ENCODE peak calls at places on chromosome 18, in four cellular contexts. K is left lobe of liver, V is midbrain, J is heart left ventricle. W is an unnamed sample.

GRCh38 chr18:11714244-11714918 is 25.3 kb downstream of the GNAL start:
- DNase-seq in V (no peak), J (no peak), K (no peak), W (no peak)

GRCh38 chr18:26159353-26159752 is 25.7 kb downstream of the PSMA8 start:
- DNase-seq in K (no peak), V (no peak), J (no peak), W (peak; percentile 1)

GRCh38 chr18:53795061-53795460 is 429.4 kb downstream of the MBD2 start:
- DNase-seq in K (no peak), V (no peak), J (no peak), W (no peak)

GRCh38 chr18:78912336-78912735 is 67.3 kb upstream of the SALL3 start:
- DNase-seq in V (no peak), J (no peak), K (no peak), W (no peak)

GRCh38 chr18:74326238-74326637 is 10.6 kb downstream of the C18orf63 start:
- DNase-seq in V (no peak), J (no peak), K (no peak), W (no peak)

GRCh38 chr18:62717850-62718229 is 2.5 kb downstream of the PHLPP1 start:
- DNase-seq in V (no peak), K (no peak), J (no peak), W (peak; percentile 11)

GRCh38 chr18:11308499-11308898 is 159.1 kb upstream of the PIEZO2 start:
- DNase-seq in K (no peak), V (no peak), J (no peak), W (no peak)

GRCh38 chr18:9124824-9125223 is 11.8 kb upstream of the ANKRD12 start:
- DNase-seq in J (no peak), K (no peak), V (no peak), W (no peak)

GRCh38 chr18:48886520-48887293 is 64.1 kb downstream of the SMAD7 start:
- DNase-seq in V (no peak), K (no peak), J (no peak), W (no peak)

W was measured in HCEC 1CT.